ENCODE peak calls at places on chromosomes 12 and 14, in four cellular contexts. U, G, E and P are unnamed samples.
A peak's percentile ranks its signal among the peaks of the same experiment; 100 is the strongest.

GRCh38 chr14:72913809-72914208 is 12.5 kb upstream of the DCAF4 start:
- DNase-seq in E (no peak), U (no peak), G (no peak), P (no peak)

GRCh38 chr14:22781606-22782000 is 15.1 kb downstream of the OXA1L start:
- DNase-seq in E (no peak), U (peak; percentile 18), G (no peak), P (no peak)

GRCh38 chr12:51392556-51393237 is 1.5 kb upstream of the GALNT6 start:
- DNase-seq in E (no peak), G (peak; percentile 66), U (no peak), P (peak; percentile 81)

GRCh38 chr14:61300209-61300608 is 19.1 kb upstream of the TMEM30B start:
- DNase-seq in U (no peak), G (no peak), E (no peak), P (no peak)

GRCh38 chr14:74906923-74907620 is 16.0 kb downstream of the RPS6KL1 start:
- DNase-seq in E (no peak), G (no peak), U (no peak), P (no peak)

GRCh38 chr14:103354141-103354540 is 20.1 kb downstream of the EIF5 start:
- DNase-seq in E (no peak), U (no peak), G (no peak), P (no peak)

GRCh38 chr12:78719721-78720120 is 144.9 kb upstream of the SYT1 start:
- DNase-seq in E (no peak), G (no peak), U (no peak), P (no peak)

GRCh38 chr12:132605055-132605441 is 5.3 kb downstream of the LRCOL1 start:
- DNase-seq in U (no peak), G (no peak), E (no peak), P (no peak)

DNA sequence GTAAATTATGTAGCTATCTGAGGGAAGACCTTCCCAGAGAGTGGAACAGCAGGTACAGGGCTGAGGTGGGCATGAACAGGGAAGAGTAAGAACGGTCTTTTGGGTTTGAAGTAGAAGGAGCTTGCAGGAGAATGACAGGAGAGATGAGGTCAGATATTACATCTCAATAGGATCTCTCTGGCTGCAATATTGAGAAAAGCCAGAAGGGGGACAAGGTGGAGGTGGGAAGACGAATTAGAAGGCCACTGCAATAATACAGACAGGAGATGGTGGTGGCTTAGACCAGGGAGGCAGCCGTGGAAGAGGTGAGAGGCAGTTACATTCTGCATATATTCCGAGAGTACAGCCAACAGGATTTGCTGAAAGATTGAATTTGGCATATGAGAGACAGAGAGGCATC is 310.2 kb downstream of the APAF1 start:
- DNase-seq in G (peak; percentile 54), U (peak; percentile 41), E (no peak), P (peak; percentile 28)
- TF ChIP-seq CTCF in G (peak; percentile 59), U (peak; percentile 34), E (peak; percentile 50), P (peak; percentile 31)

DNA sequence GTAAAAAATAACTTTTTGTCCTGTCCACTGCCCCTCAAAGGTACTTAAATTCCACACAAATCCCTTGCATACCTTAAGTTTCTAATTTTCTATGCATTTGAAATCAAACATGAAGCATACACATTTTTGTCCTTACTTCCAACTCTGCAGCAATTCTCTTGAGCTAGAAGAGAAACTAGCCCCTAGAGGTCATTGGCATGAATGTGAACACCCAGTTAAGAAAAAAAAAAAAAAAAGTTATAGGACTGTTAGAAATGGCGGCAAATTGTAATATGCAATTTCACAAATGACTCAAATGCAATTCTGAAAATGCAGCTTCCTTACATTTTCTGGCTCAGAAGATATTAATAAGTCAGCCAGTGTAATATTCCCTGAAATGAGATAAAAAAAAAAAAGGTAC is 4.6 kb upstream of the ESR2 start:
- DNase-seq in E (no peak), G (peak; percentile 9), U (no peak), P (no peak)
- TF ChIP-seq CTCF in E (peak; percentile 25), G (peak; percentile 17), U (no peak), P (no peak)

GRCh38 chr14:54366726-54367707 is 29.8 kb upstream of the CDKN3 start:
- DNase-seq in U (peak; percentile 33), G (peak; percentile 22), E (no peak), P (no peak)
- TF ChIP-seq CTCF in U (peak; percentile 38), G (peak; percentile 13), E (peak; percentile 54), P (peak; percentile 22)

DNA sequence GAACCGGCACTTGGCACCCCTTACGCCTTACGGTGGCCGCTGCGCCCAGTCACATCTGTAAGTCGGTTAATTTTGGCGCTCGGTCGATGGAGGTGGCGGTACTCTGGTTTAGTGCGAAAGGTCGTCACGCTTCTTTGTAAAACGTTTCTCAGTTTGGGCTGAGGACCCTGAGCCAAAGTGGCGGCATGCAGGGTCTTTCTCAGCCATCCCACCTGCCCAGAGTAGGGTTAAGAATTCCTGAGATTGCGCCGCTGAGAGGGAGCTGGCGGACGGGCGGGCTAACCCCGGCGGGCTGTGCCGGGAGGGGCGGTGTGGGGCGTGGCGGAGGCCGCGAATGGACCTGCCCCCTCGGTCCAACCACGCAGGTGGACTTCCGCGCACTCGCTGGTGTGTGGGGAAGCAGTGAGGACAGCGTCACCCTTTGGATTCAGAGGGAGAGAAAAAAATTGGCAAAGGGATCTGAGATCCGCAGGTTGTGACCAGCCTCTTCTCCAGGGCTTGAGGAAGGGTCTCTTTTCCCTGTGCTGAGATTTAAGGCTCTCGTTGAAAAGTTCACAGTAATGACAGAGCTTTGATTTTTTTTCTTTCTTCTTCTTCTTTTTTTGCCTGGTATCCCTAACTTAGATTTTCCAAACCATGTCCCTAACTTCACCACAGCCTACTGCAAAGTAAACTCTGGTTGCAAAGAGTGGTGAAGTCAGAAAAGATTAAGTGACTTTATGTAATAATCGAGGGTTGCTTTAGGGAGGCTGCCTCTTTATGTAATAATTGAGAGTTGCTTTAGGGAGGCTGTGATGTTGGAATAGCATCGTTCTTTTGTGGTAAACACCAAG is 602 bp upstream of the FBXO33 start:
- DNase-seq in G (peak; percentile 61), U (peak; percentile 79), E (peak; percentile 62), P (peak; percentile 78)
- TF ChIP-seq CTCF in G (no peak), U (peak; percentile 33), E (no peak), P (peak; percentile 16)

GRCh38 chr12:44019118-44019517 is 183.2 kb downstream of the TMEM117 start:
- DNase-seq in E (no peak), G (no peak), U (no peak), P (no peak)

DNA sequence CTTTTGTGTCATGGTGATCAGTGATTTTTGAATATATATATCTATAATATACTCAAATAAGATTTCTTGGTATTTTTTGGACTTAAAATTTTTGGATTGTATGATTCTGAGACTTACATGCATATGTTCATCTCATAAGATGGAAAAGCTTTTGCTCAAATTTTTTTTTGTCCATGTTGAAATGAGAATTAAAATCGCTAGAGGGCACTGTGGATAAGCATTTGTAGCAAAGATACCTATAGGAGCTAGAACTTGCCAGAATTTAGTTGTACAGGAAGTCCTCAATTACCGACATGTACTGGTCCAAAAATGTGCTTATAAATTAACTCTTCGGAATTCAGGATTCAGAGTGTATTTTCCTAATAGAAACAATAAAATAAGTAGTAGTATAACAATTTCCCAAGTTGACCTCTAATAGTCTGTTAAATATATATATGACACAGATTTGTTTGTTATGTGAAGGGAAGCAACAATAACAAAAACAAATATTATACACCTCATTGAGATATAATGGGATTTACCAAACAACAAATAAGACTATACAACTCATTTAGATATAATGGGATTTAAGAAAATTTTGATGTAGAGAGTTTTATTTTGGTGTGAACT is 179.6 kb downstream of the TMEM117 start:
- DNase-seq in G (peak; percentile 73), E (peak; percentile 32), U (peak; percentile 67), P (peak; percentile 29)
- TF ChIP-seq CTCF in G (peak; percentile 53), E (peak; percentile 61), U (peak; percentile 40), P (peak; percentile 39)

DNA sequence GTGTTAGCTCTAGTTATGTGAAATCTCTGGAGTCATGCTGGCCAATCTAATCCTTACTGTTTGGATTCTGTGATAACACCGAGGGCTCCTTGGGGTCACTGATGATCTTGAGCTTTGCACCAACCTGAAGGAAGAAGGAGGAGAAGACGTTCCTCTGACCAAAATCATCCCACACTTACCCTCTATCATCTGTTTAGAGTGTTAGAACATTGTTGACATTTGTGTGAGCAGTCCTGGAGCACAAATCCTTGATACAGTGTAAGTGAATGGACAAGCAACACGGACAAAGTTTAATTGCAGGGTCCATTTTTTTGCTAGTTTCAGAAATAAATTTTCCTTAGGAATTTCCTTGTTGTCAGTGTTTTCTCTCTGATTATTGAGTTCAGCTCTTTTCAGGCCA is 181.7 kb downstream of the AKAP6 start:
- DNase-seq in U (no peak), E (no peak), G (no peak), P (no peak)
- TF ChIP-seq CTCF in U (no peak), E (no peak), G (no peak), P (no peak)

GRCh38 chr12:52442600-52443061 is 8.5 kb upstream of the KRT75 start:
- DNase-seq in E (no peak), U (peak; percentile 96), G (no peak), P (peak; percentile 3)
- TF ChIP-seq CTCF in E (no peak), U (peak; percentile 31), G (no peak), P (no peak)